ENCODE peak calls at places on chromosome 14, in eight cellular contexts. R is spleen, Y is prostate gland, N is stomach, G is HCT116, A is sigmoid colon, B is vagina, Q is transverse colon. U is an unnamed sample.

GRCh38 chr14:32370720-32371119 is 41.6 kb downstream of the AKAP6 start:
- DNase-seq in G (peak; percentile 10), B (no peak), N (no peak), Y (no peak), Q (no peak), R (no peak), A (no peak), U (no peak)

GRCh38 chr14:103727313-103728000 is 11.8 kb downstream of the ZFYVE21 start:
- DNase-seq in Q (peak; percentile 63), A (no peak), R (no peak), G (no peak), B (no peak), Y (peak; percentile 75), N (peak; percentile 73), U (no peak)

GRCh38 chr14:63857467-63858030 is 4.7 kb downstream of the SYNE2 start:
- DNase-seq in Y (no peak), A (no peak), Q (no peak), B (no peak), N (no peak), G (no peak), R (no peak), U (no peak)

GRCh38 chr14:72792051-72792788 is 101.7 kb downstream of the DPF3 start:
- DNase-seq in Q (no peak), Y (no peak), N (no peak), R (no peak), A (no peak), G (no peak), B (no peak), U (no peak)

GRCh38 chr14:35758523-35759129 is 50.5 kb downstream of the RALGAPA1 start:
- DNase-seq in N (no peak), A (no peak), Q (no peak), Y (no peak), B (no peak), G (no peak), R (no peak), U (no peak)

GRCh38 chr14:74620497-74620921 is 8.5 kb upstream of the LTBP2 start:
- DNase-seq in A (no peak), R (no peak), Q (no peak), G (peak; percentile 90), N (no peak), Y (no peak), B (no peak), U (no peak)

GRCh38 chr14:22875003-22875747 is 3.6 kb downstream of the LRP10 start:
- DNase-seq in Y (no peak), N (no peak), R (no peak), Q (no peak), B (no peak), G (no peak), A (no peak), U (peak; percentile 39)

GRCh38 chr14:54686219-54686870 is 119.4 kb downstream of the SAMD4A start:
- DNase-seq in G (no peak), A (peak; percentile 87), N (no peak), B (no peak), Y (no peak), R (no peak), Q (no peak), U (no peak)

GRCh38 chr14:35347323-35348043 is 55.3 kb downstream of the PSMA6 start:
- DNase-seq in G (no peak), N (no peak), R (no peak), B (no peak), A (peak; percentile 52), Q (peak; percentile 55), Y (no peak), U (no peak)

GRCh38 chr14:61525293-61526011 is 169.9 kb upstream of the HIF1A start:
- DNase-seq in Q (peak; percentile 38), B (no peak), G (peak; percentile 97), N (peak; percentile 58), A (peak; percentile 83), R (peak; percentile 81), Y (peak; percentile 71), U (peak; percentile 89)

GRCh38 chr14:87615822-87616679 is 376.9 kb downstream of the GALC start:
- DNase-seq in Y (peak; percentile 8), Q (peak; percentile 8), A (peak; percentile 63), R (no peak), B (no peak), N (peak; percentile 70), G (peak; percentile 0), U (no peak)

GRCh38 chr14:29925106-29925722 is 2.4 kb downstream of the PRKD1 start:
- DNase-seq in Y (no peak), R (no peak), B (no peak), A (no peak), N (no peak), G (no peak), Q (no peak), U (no peak)

GRCh38 chr14:50471838-50472465 is 60.4 kb downstream of the MAP4K5 start:
- DNase-seq in Y (no peak), R (no peak), G (no peak), A (no peak), Q (no peak), N (no peak), B (no peak), U (no peak)

GRCh38 chr14:80941241-80942157 is at the start of gene CEP128:
- DNase-seq in R (peak; percentile 96), A (peak; percentile 96), G (peak; percentile 97), Y (peak; percentile 91), B (no peak), N (peak; percentile 93), Q (peak; percentile 95), U (peak; percentile 91)

GRCh38 chr14:68660495-68660894 is 132.4 kb downstream of the ZFP36L1 start:
- DNase-seq in R (no peak), B (peak; percentile 46), G (no peak), A (peak; percentile 45), Q (no peak), Y (no peak), N (no peak), U (no peak)

GRCh38 chr14:67514203-67514607 is 18.9 kb upstream of the PLEKHH1 start:
- DNase-seq in B (no peak), Q (peak; percentile 28), G (no peak), N (no peak), R (peak; percentile 82), Y (peak; percentile 50), A (no peak), U (peak; percentile 19)

GRCh38 chr14:97844042-97844441 is 1046.9 kb downstream of the VRK1 start:
- DNase-seq in Y (no peak), B (no peak), G (no peak), N (no peak), A (no peak), R (no peak), Q (no peak), U (no peak)

GRCh38 chr14:75069021-75069810 is at the start of gene ZC2HC1C:
- DNase-seq in A (peak; percentile 98), Q (peak; percentile 97), N (peak; percentile 97), B (no peak), R (peak; percentile 92), Y (peak; percentile 88), G (peak; percentile 64), U (peak; percentile 96)

GRCh38 chr14:65792208-65792905 is 379.8 kb downstream of the FUT8 start:
- DNase-seq in G (peak; percentile 6), N (no peak), R (no peak), B (no peak), Y (no peak), A (no peak), Q (no peak), U (no peak)

GRCh38 chr14:69152181-69152943 is 557 bp downstream of the DCAF5 start:
- DNase-seq in R (peak; percentile 84), Q (peak; percentile 10), B (no peak), A (no peak), G (no peak), Y (peak; percentile 46), N (no peak), U (no peak)

GRCh38 chr14:71526388-71526787 is 405.8 kb upstream of the RGS6 start:
- DNase-seq in N (no peak), G (no peak), B (no peak), A (no peak), Y (no peak), R (no peak), Q (no peak), U (no peak)

GRCh38 chr14:69573841-69574265 is 818 bp downstream of the CCDC177 start:
- DNase-seq in A (no peak), Y (no peak), G (no peak), B (no peak), R (no peak), Q (no peak), N (no peak), U (no peak)

GRCh38 chr14:68520637-68521556 is 272.0 kb downstream of the ZFP36L1 start:
- DNase-seq in Q (peak; percentile 62), B (no peak), A (no peak), Y (peak; percentile 43), G (peak; percentile 81), N (peak; percentile 64), R (no peak), U (peak; percentile 78)

GRCh38 chr14:105605501-105606304 is 79.3 kb downstream of the TMEM121 start:
- DNase-seq in Y (no peak), R (peak; percentile 56), B (peak; percentile 58), G (no peak), Q (no peak), N (no peak), A (peak; percentile 55), U (no peak)

DNA sequence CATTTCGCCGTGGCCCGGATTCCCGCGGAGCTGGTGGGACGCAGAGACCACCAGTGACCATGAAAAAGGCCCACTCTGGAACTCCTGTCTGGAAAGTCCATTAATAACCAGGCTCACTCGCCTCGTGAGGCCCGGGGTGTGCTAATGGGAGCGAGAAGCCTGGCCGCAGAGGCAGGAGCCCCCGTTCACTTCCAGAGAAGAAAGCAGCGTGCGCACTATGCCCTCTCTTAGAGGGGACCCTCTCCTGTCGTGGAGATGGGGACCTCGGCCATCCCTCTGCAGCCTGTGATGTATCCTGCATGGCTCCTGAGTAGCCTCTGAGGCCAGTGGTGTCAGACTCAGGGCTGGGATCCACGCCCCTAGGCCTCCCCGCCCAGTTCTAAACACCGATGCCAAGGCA is 134.1 kb upstream of the VRK1 start:
- DNase-seq in Q (no peak), A (no peak), N (no peak), Y (no peak), G (no peak), B (no peak), R (no peak), U (no peak)
- H3K4me3 ChIP-seq in Q (no peak overlapping the region), A (no peak overlapping the region), N (no peak overlapping the region), Y (no peak overlapping the region), G (no peak overlapping the region), B (no peak overlapping the region), R (no peak overlapping the region), U (no peak overlapping the region)

GRCh38 chr14:24366664-24367505 is 1.1 kb upstream of the NFATC4 start:
- DNase-seq in R (peak; percentile 93), Y (peak; percentile 91), G (peak; percentile 97), A (peak; percentile 96), N (peak; percentile 93), Q (peak; percentile 94), B (no peak), U (peak; percentile 92)
- TF ChIP-seq POLR2AphosphoS5 in R (peak; percentile 86), Y (no peak), G (peak; percentile 62), A (peak; percentile 87), N (peak; percentile 73), Q (peak; percentile 81), B (peak; percentile 61), U (peak; percentile 87)

GRCh38 chr14:76829650-76830421 is 3.6 kb downstream of the LRRC74A start:
- DNase-seq in A (peak; percentile 76), G (no peak), Y (peak; percentile 50), Q (no peak), R (no peak), N (peak; percentile 50), B (no peak), U (peak; percentile 88)
- TF ChIP-seq POLR2A in A (no peak), G (no peak), Y (no peak), Q (no peak), R (no peak), N (no peak), B (no peak), U (no peak)

GRCh38 chr14:91142214-91142668 is 28.4 kb downstream of the DGLUCY start:
- DNase-seq in Y (no peak), R (peak; percentile 72), B (no peak), Q (no peak), A (no peak), G (no peak), N (no peak), U (no peak)
- H3K4me3 ChIP-seq in Y (no peak overlapping the region), R (no peak overlapping the region), B (no peak overlapping the region), Q (no peak overlapping the region), A (no peak overlapping the region), G (no peak overlapping the region), N (no peak overlapping the region), U (no peak overlapping the region)